ENCODE peak calls at places on chromosome 22, in seven cellular contexts. V is tibial nerve; F is Karpas-422; O is CD8-positive, alpha-beta T cell; Q is small intestine; X is gastrocnemius medialis; Y is fibroblast of pulmonary artery. M is an unnamed sample.

GRCh38 chr22:46484861-46485595 is 52.4 kb downstream of the CELSR1 start:
- DNase-seq in V (no peak), F (no peak), O (no peak), Q (no peak), X (no peak), Y (no peak), M (no peak)

GRCh38 chr22:32204211-32204855 is 540 bp downstream of the RFPL2 start:
- DNase-seq in V (no peak), F (no peak), O (peak), Q (peak), X (no peak), Y (no peak), M (no peak)

GRCh38 chr22:37965940-37966664 is 12.6 kb downstream of the POLR2F start:
- DNase-seq in V (no peak), F (no peak), O (no peak), Q (no peak), X (no peak), Y (peak), M (no peak)

GRCh38 chr22:24435323-24435645 is 7.9 kb downstream of the ADORA2A start:
- DNase-seq in V (no peak), F (peak), O (no peak), Q (no peak), X (no peak), Y (no peak), M (no peak)

GRCh38 chr22:38844661-38845367 is 986 bp upstream of the NPTXR start:
- DNase-seq in V (no peak), F (no peak), O (no peak), Q (no peak), X (no peak), Y (no peak), M (peak)

GRCh38 chr22:48531721-48532435 is 1295.8 kb downstream of the BRD1 start:
- DNase-seq in V (no peak), F (no peak), O (no peak), Q (no peak), X (no peak), Y (no peak), M (peak)

GRCh38 chr22:36211237-36211881 is 9.8 kb upstream of the APOL4 start:
- DNase-seq in V (peak), F (no peak), O (no peak), Q (no peak), X (no peak), Y (peak), M (no peak)

GRCh38 chr22:26975865-26976264 is 318.5 kb downstream of the MIAT start:
- DNase-seq in V (no peak), F (no peak), O (no peak), Q (no peak), X (no peak), Y (no peak), M (no peak)

GRCh38 chr22:38744981-38745380 is 10.8 kb downstream of the SUN2 start:
- DNase-seq in V (no peak), F (no peak), O (no peak), Q (no peak), X (no peak), Y (no peak), M (no peak)

GRCh38 chr22:40533712-40534378 is 102.7 kb downstream of the MRTFA start:
- DNase-seq in V (peak), F (peak), O (peak), Q (peak), X (no peak), Y (peak), M (no peak)

GRCh38 chr22:23458663-23459541 is 121.2 kb downstream of the IGLL1 start:
- DNase-seq in V (no peak), F (no peak), O (no peak), Q (no peak), X (no peak), Y (no peak), M (no peak)

GRCh38 chr22:27531782-27532530 is 269.6 kb downstream of the MN1 start:
- DNase-seq in V (no peak), F (no peak), O (no peak), Q (no peak), X (no peak), Y (peak), M (no peak)

GRCh38 chr22:25483931-25484330 is 80.5 kb upstream of the GRK3 start:
- DNase-seq in V (no peak), F (no peak), O (no peak), Q (no peak), X (no peak), Y (no peak), M (no peak)

GRCh38 chr22:33038131-33038772 is 19.9 kb downstream of the SYN3 start:
- DNase-seq in V (no peak), F (no peak), O (no peak), Q (no peak), X (no peak), Y (peak), M (no peak)

GRCh38 chr22:36386351-36386899 is 1.3 kb downstream of the MYH9 start:
- DNase-seq in V (no peak), F (peak), O (peak), Q (peak), X (no peak), Y (no peak), M (peak)

GRCh38 chr22:32322986-32323385 is 34.7 kb upstream of the RFPL3 start:
- DNase-seq in V (no peak), F (no peak), O (no peak), Q (no peak), X (no peak), Y (no peak), M (no peak)

GRCh38 chr22:42075277-42075676 is 1.2 kb downstream of the PHETA2 start:
- DNase-seq in V (no peak), F (no peak), O (no peak), Q (no peak), X (no peak), Y (no peak), M (no peak)

GRCh38 chr22:25348391-25348790 is 129.0 kb downstream of the CRYBB2 start:
- DNase-seq in V (no peak), F (no peak), O (no peak), Q (no peak), X (no peak), Y (no peak), M (no peak)

GRCh38 chr22:35608088-35608487 is 9.0 kb downstream of the MB start:
- DNase-seq in V (no peak), F (no peak), O (no peak), Q (no peak), X (peak), Y (no peak), M (no peak)

GRCh38 chr22:44752285-44753188 is at the start of gene ARHGAP8:
- DNase-seq in V (no peak), F (no peak), O (peak), Q (peak), X (no peak), Y (no peak), M (peak)
- H3K4me3 ChIP-seq in V (peak), F (no peak), O (peak), Q (peak), X (no peak), Y (no peak), M (peak)

DNA sequence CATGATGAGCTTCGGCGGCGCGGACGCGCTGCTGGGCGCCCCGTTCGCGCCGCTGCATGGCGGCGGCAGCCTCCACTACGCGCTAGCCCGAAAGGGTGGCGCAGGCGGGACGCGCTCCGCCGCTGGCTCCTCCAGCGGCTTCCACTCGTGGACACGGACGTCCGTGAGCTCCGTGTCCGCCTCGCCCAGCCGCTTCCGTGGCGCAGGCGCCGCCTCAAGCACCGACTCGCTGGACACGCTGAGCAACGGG is 169 bp downstream of the NEFH start:
- DNase-seq in V (no peak), F (no peak), O (no peak), Q (no peak), X (no peak), Y (no peak), M (no peak)
- H3K4me3 ChIP-seq in V (peak), F (no peak), O (no peak), Q (no peak), X (peak), Y (peak), M (no peak)

DNA sequence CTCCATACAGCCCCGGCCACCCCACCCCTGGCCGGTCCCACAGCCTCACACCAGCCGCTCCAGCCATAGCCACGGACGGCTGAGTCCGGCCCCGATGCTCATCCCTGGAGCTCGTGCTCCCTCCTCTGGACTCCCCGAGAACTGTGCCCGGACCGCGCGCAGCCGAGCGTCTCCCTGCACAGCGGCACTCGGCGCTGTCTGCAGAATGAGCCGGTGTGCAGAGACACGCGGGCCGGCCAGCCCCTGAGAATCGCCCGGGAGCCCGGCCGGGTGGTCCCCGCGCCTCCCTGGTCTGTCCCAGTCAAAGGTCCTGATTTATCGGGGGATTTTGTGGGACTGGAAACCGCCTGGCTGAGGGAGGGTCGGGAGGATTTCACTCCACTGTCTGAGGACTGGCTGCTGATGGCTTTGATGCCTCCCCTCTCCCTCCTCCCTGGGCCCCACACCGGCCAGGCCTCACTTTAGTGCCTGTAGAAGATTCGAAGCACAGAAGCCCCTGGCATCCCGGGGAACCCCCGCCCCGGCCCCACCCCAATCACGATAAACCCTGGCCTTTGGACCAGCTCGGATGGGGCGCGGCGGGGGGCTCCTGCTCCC is 102.7 kb downstream of the BRD1 start:
- DNase-seq in V (peak), F (peak), O (peak), Q (peak), X (no peak), Y (peak), M (peak)
- H3K4me3 ChIP-seq in V (peak), F (no peak), O (peak), Q (no peak), X (peak), Y (no peak), M (peak)

DNA sequence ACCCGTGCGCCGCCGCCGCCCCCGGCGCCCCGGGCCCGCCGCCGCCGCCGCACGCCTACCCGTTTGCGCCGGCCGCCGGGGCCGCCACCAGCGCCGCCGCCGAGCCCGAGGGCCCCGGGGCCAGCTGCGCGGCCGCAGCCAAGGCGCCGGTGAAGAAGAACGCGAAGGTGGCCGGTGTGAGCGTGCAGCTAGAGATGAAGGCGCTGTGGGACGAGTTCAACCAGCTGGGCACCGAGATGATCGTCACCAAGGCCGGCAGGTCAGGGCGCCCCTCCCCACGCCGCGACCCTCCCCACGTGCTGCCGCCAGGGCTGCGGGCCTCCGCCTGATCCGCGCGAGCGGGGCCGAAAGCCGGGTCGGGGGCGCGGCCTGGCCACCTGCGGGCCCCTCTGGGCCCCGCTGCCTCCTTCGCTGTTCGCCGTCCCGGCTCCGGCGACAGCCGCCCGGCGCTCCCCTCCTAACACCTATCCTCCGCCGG is 483 bp downstream of the TBX1 start:
- DNase-seq in V (no peak), F (no peak), O (no peak), Q (no peak), X (no peak), Y (no peak), M (peak)
- H3K4me3 ChIP-seq in V (peak), F (no peak), O (no peak), Q (no peak), X (peak), Y (no peak), M (no peak)